ENCODE peak calls at places on chromosome 12, in six cellular contexts. M, V, R, X, Y and L are unnamed samples.

GRCh38 chr12:56629459-56630179 is 507 bp downstream of the BAZ2A start:
- DNase-seq in M (no peak), V (no peak), R (peak; percentile 34), X (peak; percentile 24), Y (no peak), L (peak; percentile 37)

GRCh38 chr12:64669270-64669842 is 59.1 kb downstream of the RASSF3 start:
- DNase-seq in M (peak; percentile 46), V (peak; percentile 11), R (peak; percentile 42), X (peak; percentile 26), Y (peak; percentile 62), L (peak; percentile 82)

GRCh38 chr12:101459642-101460346 is 15.3 kb upstream of the SPIC start:
- DNase-seq in M (no peak), V (peak; percentile 39), R (peak; percentile 1), X (no peak), Y (no peak), L (no peak)

GRCh38 chr12:97951717-97952116 is 489.1 kb downstream of the RMST start:
- DNase-seq in M (no peak), V (no peak), R (no peak), X (no peak), Y (no peak), L (no peak)

GRCh38 chr12:32603858-32604257 is 75.2 kb upstream of the DNM1L start:
- DNase-seq in M (no peak), V (peak; percentile 51), R (no peak), X (no peak), Y (no peak), L (no peak)

GRCh38 chr12:97748298-97748697 is 285.7 kb downstream of the RMST start:
- DNase-seq in M (no peak), V (no peak), R (no peak), X (no peak), Y (no peak), L (no peak)

GRCh38 chr12:32535260-32535999 is 136.1 kb downstream of the FGD4 start:
- DNase-seq in M (no peak), V (peak; percentile 69), R (peak; percentile 57), X (no peak), Y (peak; percentile 87), L (no peak)

GRCh38 chr12:27652174-27652763 is 44.0 kb upstream of the REP15 start:
- DNase-seq in M (no peak), V (peak; percentile 84), R (peak; percentile 95), X (no peak), Y (peak; percentile 90), L (peak; percentile 18)

GRCh38 chr12:65891987-65892481 is 67.8 kb downstream of the HMGA2 start:
- DNase-seq in M (no peak), V (peak; percentile 99), R (no peak), X (no peak), Y (no peak), L (no peak)

GRCh38 chr12:761276-761675 is 8.9 kb downstream of the WNK1 start:
- DNase-seq in M (no peak), V (no peak), R (no peak), X (no peak), Y (no peak), L (no peak)

GRCh38 chr12:92753976-92754885 is 51.4 kb downstream of the PLEKHG7 start:
- DNase-seq in M (no peak), V (peak; percentile 15), R (no peak), X (no peak), Y (no peak), L (no peak)

GRCh38 chr12:45234134-45234865 is 18.4 kb downstream of the ANO6 start:
- DNase-seq in M (no peak), V (peak; percentile 98), R (peak; percentile 90), X (no peak), Y (peak; percentile 81), L (no peak)

GRCh38 chr12:93176166-93176565 is 201.6 kb upstream of the NUDT4 start:
- DNase-seq in M (no peak), V (peak; percentile 76), R (no peak), X (no peak), Y (no peak), L (no peak)

GRCh38 chr12:14710632-14711324 is 14.4 kb upstream of the GUCY2C start:
- DNase-seq in M (no peak), V (no peak), R (peak; percentile 56), X (no peak), Y (peak; percentile 32), L (no peak)

GRCh38 chr12:53169644-53170043 is 10.9 kb upstream of the ZNF740 start:
- DNase-seq in M (no peak), V (no peak), R (no peak), X (no peak), Y (no peak), L (no peak)

GRCh38 chr12:67578976-67579661 is 69.4 kb upstream of the DYRK2 start:
- DNase-seq in M (peak; percentile 4), V (no peak), R (no peak), X (no peak), Y (no peak), L (peak; percentile 66)

GRCh38 chr12:57380300-57380699 is 50.5 kb downstream of the R3HDM2 start:
- DNase-seq in M (no peak), V (no peak), R (no peak), X (no peak), Y (no peak), L (no peak)

GRCh38 chr12:75641031-75641780 is 129.8 kb upstream of the KRR1 start:
- DNase-seq in M (peak; percentile 14), V (peak; percentile 80), R (no peak), X (no peak), Y (no peak), L (peak; percentile 21)

GRCh38 chr12:82757059-82757458 is 70.4 kb downstream of the TMTC2 start:
- DNase-seq in M (no peak), V (no peak), R (no peak), X (no peak), Y (no peak), L (no peak)

GRCh38 chr12:79127268-79127895 is 262.8 kb downstream of the SYT1 start:
- DNase-seq in M (no peak), V (peak; percentile 96), R (no peak), X (no peak), Y (no peak), L (no peak)

GRCh38 chr12:55194382-55194781 is 26.4 kb upstream of the OR10A7 start:
- DNase-seq in M (no peak), V (no peak), R (no peak), X (no peak), Y (no peak), L (no peak)

GRCh38 chr12:56158926-56159461 is 835 bp downstream of the MYL6 start:
- DNase-seq in M (no peak), V (peak; percentile 58), R (peak; percentile 83), X (no peak), Y (peak; percentile 90), L (peak; percentile 24)

GRCh38 chr12:93427779-93428564 is 13.8 kb downstream of the UBE2N start:
- DNase-seq in M (no peak), V (peak; percentile 80), R (no peak), X (no peak), Y (no peak), L (no peak)

GRCh38 chr12:94149781-94150482 is 1.6 kb downstream of the PLXNC1 start:
- DNase-seq in M (no peak), V (no peak), R (peak; percentile 77), X (no peak), Y (peak; percentile 72), L (no peak)

GRCh38 chr12:63037721-63038120 is 102.8 kb upstream of the PPM1H start:
- DNase-seq in M (no peak), V (no peak), R (no peak), X (no peak), Y (no peak), L (no peak)

GRCh38 chr12:51827925-51828818 is 20.3 kb downstream of the FIGNL2 start:
- DNase-seq in M (no peak), V (peak; percentile 64), R (no peak), X (no peak), Y (no peak), L (no peak)

GRCh38 chr12:51823875-51824565 is 24.5 kb downstream of the FIGNL2 start:
- DNase-seq in M (no peak), V (peak; percentile 73), R (peak; percentile 86), X (no peak), Y (peak; percentile 70), L (peak; percentile 26)

GRCh38 chr12:51826881-51827280 is 21.6 kb downstream of the FIGNL2 start:
- DNase-seq in M (no peak), V (no peak), R (no peak), X (no peak), Y (no peak), L (no peak)

GRCh38 chr12:51822956-51823355 is 25.6 kb downstream of the FIGNL2 start:
- DNase-seq in M (no peak), V (no peak), R (no peak), X (no peak), Y (no peak), L (no peak)

GRCh38 chr12:51825216-51825615 is 23.3 kb downstream of the FIGNL2 start:
- DNase-seq in M (no peak), V (no peak), R (no peak), X (no peak), Y (no peak), L (no peak)
- H3K4me1 ChIP-seq in M (peaks cover 16% of the 10 kb centered on the region), V (no peaks in the 10 kb centered on the region), R (peaks cover 26% of the 10 kb centered on the region), X (peaks cover 19% of the 10 kb centered on the region), Y (no peaks in the 10 kb centered on the region), L (peaks cover 12% of the 10 kb centered on the region)

GRCh38 chr12:104216461-104217058 is 981 bp downstream of the TXNRD1 start:
- DNase-seq in M (no peak), V (no peak), R (no peak), X (no peak), Y (no peak), L (no peak)

GRCh38 chr12:104219908-104220404 is 4.4 kb downstream of the TXNRD1 start:
- DNase-seq in M (peak; percentile 26), V (peak; percentile 83), R (no peak), X (no peak), Y (no peak), L (peak; percentile 45)

GRCh38 chr12:104219361-104219892 is 3.8 kb downstream of the TXNRD1 start:
- DNase-seq in M (no peak), V (peak; percentile 98), R (no peak), X (no peak), Y (no peak), L (no peak)

GRCh38 chr12:104220931-104221330 is 5.4 kb downstream of the TXNRD1 start:
- DNase-seq in M (no peak), V (no peak), R (no peak), X (no peak), Y (no peak), L (no peak)

DNA sequence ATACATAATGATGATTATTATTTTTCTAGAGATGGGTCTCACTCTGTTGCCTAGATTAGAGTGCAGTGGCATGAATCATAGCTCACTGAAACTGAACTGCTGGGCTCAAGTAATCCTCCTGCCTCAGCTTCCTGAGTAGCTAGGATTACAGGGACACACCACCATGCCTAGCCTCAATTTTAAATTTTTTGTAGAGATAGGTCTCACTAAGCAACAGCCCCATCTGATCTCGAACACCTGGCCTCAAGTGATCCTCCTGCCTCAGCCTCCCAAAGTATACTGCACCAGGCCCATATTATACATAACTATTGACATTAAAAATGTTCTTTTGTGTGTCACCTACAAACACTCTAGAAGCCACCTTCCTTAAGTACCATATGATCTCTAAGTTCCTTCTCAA is 3.4 kb downstream of the TXNRD1 start:
- DNase-seq in M (no peak), V (peak; percentile 74), R (no peak), X (no peak), Y (no peak), L (no peak)
- H3K27ac ChIP-seq in M (no peak overlapping the region), V (peak overlapping the region; percentile 100), R (no peak overlapping the region), X (no peak overlapping the region), Y (no peak overlapping the region), L (no peak overlapping the region)

GRCh38 chr12:112122823-112123690 is 2.3 kb upstream of the TRAFD1 start:
- DNase-seq in M (no peak), V (peak; percentile 98), R (no peak), X (no peak), Y (peak; percentile 60), L (no peak)
- H3K4me3 ChIP-seq in M (no peak overlapping the region), V (no peak overlapping the region), R (no peak overlapping the region), X (no peak overlapping the region), Y (peak overlapping the region; percentile 1), L (no peak overlapping the region)

GRCh38 chr12:47772738-47773061 is 338 bp upstream of the SLC48A1 start:
- DNase-seq in M (no peak), V (no peak), R (no peak), X (no peak), Y (no peak), L (no peak)
- H3K4me1 ChIP-seq in M (peaks cover 13% of the 10 kb centered on the region), V (peaks cover 30% of the 10 kb centered on the region), R (peaks cover 34% of the 10 kb centered on the region), X (peaks cover 8% of the 10 kb centered on the region), Y (peaks cover 5% of the 10 kb centered on the region), L (peaks cover 16% of the 10 kb centered on the region)